ENCODE peak calls at places on chromosomes 1 and 21, in six cellular contexts. P, C, R, O, S and K are unnamed samples.

GRCh38 chr1:117237701-117238413 is 27.1 kb upstream of the VTCN1 start:
- DNase-seq in C (no peak), R (no peak), P (no peak), O (no peak), S (no peak), K (no peak)

GRCh38 chr1:235122348-235122747 is 6.3 kb downstream of the TOMM20 start:
- DNase-seq in P (no peak), C (no peak), R (peak), S (no peak), O (no peak), K (no peak)

GRCh38 chr1:84406209-84406917 is 8.1 kb downstream of the DNASE2B start:
- DNase-seq in R (no peak), C (no peak), S (peak), P (no peak), O (no peak), K (no peak)

GRCh38 chr21:39441502-39442475 is 3.8 kb downstream of the LCA5L start:
- DNase-seq in R (no peak), S (no peak), O (no peak), C (no peak), P (no peak), K (no peak)

GRCh38 chr21:33444499-33444898 is 35.3 kb downstream of the TMEM50B start:
- DNase-seq in R (no peak), C (no peak), S (no peak), P (no peak), O (no peak), K (no peak)

GRCh38 chr1:88983791-88984552 is 8.5 kb downstream of the KYAT3 start:
- DNase-seq in O (no peak), R (no peak), P (no peak), C (no peak), S (no peak), K (no peak)

GRCh38 chr1:5830771-5831599 is 161.2 kb downstream of the NPHP4 start:
- DNase-seq in S (no peak), R (peak), P (no peak), C (no peak), O (no peak), K (no peak)

GRCh38 chr1:66641851-66642473 is 108.0 kb downstream of the SGIP1 start:
- DNase-seq in R (no peak), S (no peak), P (no peak), C (no peak), O (no peak), K (no peak)

GRCh38 chr1:159869173-159869572 is 6.7 kb upstream of the VSIG8 start:
- DNase-seq in C (no peak), O (no peak), P (no peak), R (no peak), S (peak), K (no peak)

GRCh38 chr1:209643295-209644020 is 8.8 kb downstream of the LAMB3 start:
- DNase-seq in S (no peak), P (no peak), C (no peak), R (no peak), O (peak), K (no peak)

GRCh38 chr21:35491920-35492678 is 443.0 kb upstream of the RUNX1 start:
- DNase-seq in O (no peak), S (no peak), P (no peak), R (no peak), C (no peak), K (peak)

GRCh38 chr1:7218210-7218832 is 433.1 kb downstream of the CAMTA1 start:
- DNase-seq in R (peak), P (no peak), C (no peak), S (peak), O (peak), K (peak)

GRCh38 chr1:182687361-182687760 is 3.0 kb upstream of the RGS8 start:
- DNase-seq in R (no peak), O (no peak), P (no peak), S (no peak), C (no peak), K (no peak)

GRCh38 chr1:205301842-205302588 is 19.5 kb downstream of the NUAK2 start:
- DNase-seq in O (no peak), P (no peak), C (no peak), S (no peak), R (no peak), K (no peak)
- TF ChIP-seq CTCF in O (no peak), P (no peak), C (no peak), S (no peak), R (no peak), K (no peak)

DNA sequence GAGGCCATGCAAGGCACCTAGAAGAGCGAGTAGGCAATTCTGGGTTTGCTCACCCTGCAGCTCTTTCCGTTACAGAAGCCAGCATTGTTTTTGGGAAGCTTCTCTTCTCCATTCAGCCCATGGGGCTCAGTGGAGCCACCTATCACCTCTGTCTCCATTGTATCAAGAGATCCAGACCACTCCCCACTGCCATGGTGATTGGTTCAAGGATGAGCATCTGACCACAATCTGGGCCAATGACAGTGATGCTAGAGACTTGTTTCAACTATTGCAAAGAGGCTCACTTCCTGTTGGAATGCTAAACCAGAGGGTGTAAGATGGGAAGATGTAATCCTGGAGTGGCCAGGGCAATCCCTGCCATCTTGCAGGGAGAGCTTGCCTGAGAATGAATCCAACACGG is 6.6 kb downstream of the SPATA21 start:
- DNase-seq in S (no peak), O (no peak), C (no peak), R (no peak), P (no peak), K (no peak)
- TF ChIP-seq POLR2A in S (no peak), O (no peak), C (no peak), R (no peak), P (no peak), K (no peak)

GRCh38 chr1:156860639-156861423 is at the start of gene NTRK1:
- DNase-seq in O (peak), R (peak), S (peak), C (no peak), P (no peak), K (no peak)

GRCh38 chr1:156864796-156865195 is 4.1 kb downstream of the NTRK1 start:
- DNase-seq in P (no peak), R (no peak), O (no peak), S (no peak), C (no peak), K (no peak)

GRCh38 chr1:156860113-156860638 is 489 bp upstream of the NTRK1 start:
- DNase-seq in R (peak), C (no peak), S (peak), P (peak), O (peak), K (no peak)

GRCh38 chr1:156865258-156865657 is 4.6 kb downstream of the NTRK1 start:
- DNase-seq in C (no peak), S (no peak), R (no peak), P (no peak), O (no peak), K (no peak)

DNA sequence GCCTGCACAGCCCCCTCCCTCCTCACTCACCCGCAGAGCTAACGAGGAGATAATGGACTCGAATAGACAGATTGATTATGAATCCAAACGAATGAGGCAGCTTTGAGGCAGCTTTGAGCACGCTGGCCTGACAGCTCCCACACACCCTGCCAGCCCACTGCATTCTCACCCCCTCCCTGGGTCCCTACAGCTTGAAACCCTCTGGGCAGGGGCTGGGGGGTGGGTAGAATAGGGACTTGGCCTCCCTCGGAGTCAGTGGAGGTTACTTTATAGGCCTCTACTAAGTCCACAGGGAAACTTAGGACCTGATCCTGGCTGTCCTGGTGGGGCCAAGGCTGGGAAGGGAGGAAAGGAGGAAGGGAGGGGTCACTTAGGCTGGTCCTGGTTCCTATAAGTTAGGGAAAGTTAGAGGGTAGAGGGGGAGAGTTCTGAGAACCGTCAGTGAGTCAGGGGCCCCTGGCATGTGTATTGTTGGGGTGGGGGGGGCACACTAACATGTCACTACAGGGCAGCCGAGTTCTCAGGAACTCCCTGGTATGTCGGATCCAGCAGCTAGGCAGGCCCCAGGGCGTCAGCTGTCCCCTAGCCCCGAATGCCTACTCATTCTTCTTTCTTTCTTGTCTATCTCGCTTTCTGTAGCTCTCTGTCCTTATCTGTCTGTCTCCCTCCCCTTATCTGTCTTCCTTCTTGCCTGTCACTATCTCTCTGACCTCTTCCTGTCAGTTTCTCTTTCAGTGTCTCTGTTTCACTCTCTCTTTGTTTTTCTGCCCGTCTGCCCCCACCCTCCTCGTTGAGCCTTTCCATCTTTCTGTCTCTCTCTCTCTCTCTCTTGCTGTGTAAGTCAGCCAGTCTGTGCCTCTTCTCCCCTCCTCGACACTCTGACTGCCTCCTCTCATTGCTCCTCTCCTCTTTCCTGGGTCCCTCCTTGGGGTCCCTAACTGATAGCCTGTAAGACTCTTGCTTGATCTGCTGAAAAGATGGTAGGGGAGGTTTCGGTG is 2.2 kb downstream of the NTRK1 start:
- DNase-seq in S (no peak), R (no peak), P (no peak), O (no peak), C (no peak), K (no peak)
- TF ChIP-seq EP300 in S (no peak), R (no peak), P (no peak), O (no peak), C (no peak), K (no peak)

DNA sequence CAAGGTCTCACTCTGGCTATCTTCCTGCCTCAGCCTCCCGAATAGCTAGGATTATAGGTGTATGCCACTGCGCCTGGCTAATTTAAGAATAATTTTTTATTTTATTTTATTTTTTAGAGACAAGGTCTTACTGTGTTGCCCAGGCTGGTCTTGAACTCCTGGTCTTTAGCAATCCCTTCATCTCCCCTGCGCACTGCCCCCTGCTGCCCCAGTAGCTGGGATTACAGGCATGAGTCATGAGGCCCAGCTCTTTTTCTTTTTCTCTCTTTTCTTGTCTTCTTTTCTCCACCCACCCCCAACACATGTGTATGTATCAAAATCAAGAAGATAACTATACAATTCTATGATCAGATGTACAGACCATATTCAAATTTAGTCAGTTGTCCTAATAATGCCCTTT is 87.2 kb downstream of the PEX14 start:
- DNase-seq in S (no peak), P (no peak), R (no peak), O (no peak), C (no peak), K (no peak)
- TF ChIP-seq CTCF in S (no peak), P (no peak), R (peak), O (no peak), C (no peak), K (no peak)

GRCh38 chr1:103560427-103560826 is 11.0 kb upstream of the AMY2B start:
- DNase-seq in C (no peak), R (no peak), P (no peak), O (no peak), S (no peak), K (no peak)

DNA sequence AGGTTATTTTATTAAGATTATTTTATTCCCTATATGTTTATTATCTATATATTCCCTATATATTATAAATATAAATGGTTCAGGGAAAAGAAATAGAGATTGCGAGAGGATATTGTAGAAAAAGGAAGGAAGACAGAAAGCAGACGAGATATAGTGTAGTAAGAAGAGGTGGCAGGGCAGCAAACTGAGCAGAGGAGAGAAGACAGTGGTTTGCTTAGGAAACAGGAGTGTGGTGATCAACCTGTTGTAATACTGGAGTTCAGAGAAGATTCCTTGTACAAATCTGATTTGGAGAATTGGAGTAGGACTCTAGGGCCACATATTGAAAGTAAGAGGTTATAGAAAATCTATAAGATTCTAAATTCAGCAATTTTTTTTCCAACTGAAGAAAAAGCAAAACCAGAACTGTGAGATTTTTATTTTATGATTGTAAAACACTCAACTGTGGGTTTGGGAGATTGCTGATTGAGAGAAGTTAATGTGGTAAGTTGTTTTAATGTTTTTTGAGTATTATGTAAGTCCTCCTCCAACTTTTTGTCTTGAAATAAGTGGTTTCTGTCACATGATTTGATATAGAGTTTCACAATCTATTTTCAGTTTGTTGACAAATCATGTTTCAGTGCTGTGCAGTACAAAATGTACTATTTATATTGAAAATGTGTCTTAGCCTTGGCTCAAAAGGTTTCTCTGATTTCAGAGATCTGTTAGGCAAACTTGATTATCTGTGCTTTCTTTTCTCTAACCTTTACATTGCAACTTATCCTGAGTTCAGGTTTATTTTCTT is 9.6 kb upstream of the AMY2B start:
- DNase-seq in R (no peak), O (no peak), P (no peak), S (no peak), C (no peak), K (no peak)
- TF ChIP-seq POLR2A in R (no peak), O (no peak), P (no peak), S (no peak), C (no peak), K (no peak)

GRCh38 chr1:22349302-22350043 is 102.2 kb upstream of the ZBTB40 start:
- DNase-seq in S (no peak), P (no peak), C (no peak), R (no peak), O (no peak), K (no peak)

GRCh38 chr1:22351757-22352080 is 99.9 kb upstream of the ZBTB40 start:
- DNase-seq in O (no peak), S (no peak), R (no peak), C (no peak), P (no peak), K (no peak)

GRCh38 chr1:22350171-22350961 is 101.3 kb upstream of the ZBTB40 start:
- DNase-seq in P (no peak), S (no peak), C (no peak), O (no peak), R (peak), K (no peak)

GRCh38 chr1:22352896-22353295 is 98.8 kb upstream of the ZBTB40 start:
- DNase-seq in O (no peak), S (no peak), C (no peak), P (no peak), R (no peak), K (no peak)

GRCh38 chr1:22350987-22351756 is 100.5 kb upstream of the ZBTB40 start:
- DNase-seq in S (no peak), R (peak), O (no peak), P (no peak), C (no peak), K (no peak)
- TF ChIP-seq EP300 in S (no peak), R (no peak), O (no peak), P (no peak), C (no peak), K (no peak)

GRCh38 chr1:77978293-77978968 is 441 bp downstream of the FUBP1 start:
- DNase-seq in S (peak), O (peak), P (peak), C (no peak), R (no peak), K (peak)

GRCh38 chr1:77977989-77978292 is 931 bp downstream of the FUBP1 start:
- DNase-seq in S (no peak), O (no peak), P (no peak), C (no peak), R (no peak), K (no peak)

GRCh38 chr1:77976433-77977076 is 2.3 kb downstream of the FUBP1 start:
- DNase-seq in O (no peak), R (no peak), S (no peak), P (no peak), C (no peak), K (no peak)

GRCh38 chr1:77975907-77976306 is 3.0 kb downstream of the FUBP1 start:
- DNase-seq in S (no peak), P (no peak), R (no peak), C (no peak), O (no peak), K (no peak)

GRCh38 chr1:77978969-77979838 is at the start of gene FUBP1:
- DNase-seq in S (peak), R (peak), O (peak), P (peak), C (peak), K (peak)
- TF ChIP-seq CTCF in S (peak), R (peak), O (peak), P (peak), C (peak), K (peak)

GRCh38 chr1:36156329-36157114 is 562 bp downstream of the MAP7D1 start:
- DNase-seq in S (peak), O (peak), C (peak), R (peak), P (peak), K (no peak)
- TF ChIP-seq POLR2A in S (no peak), O (no peak), C (no peak), R (peak), P (no peak), K (no peak)

GRCh38 chr21:17727361-17727760 is 91.8 kb downstream of the C21orf91 start:
- DNase-seq in R (no peak), P (no peak), O (no peak), C (no peak), S (no peak), K (no peak)

GRCh38 chr21:17729455-17729854 is 89.7 kb downstream of the C21orf91 start:
- DNase-seq in P (no peak), S (no peak), R (no peak), C (no peak), O (no peak), K (no peak)

GRCh38 chr21:17726047-17726446 is 93.1 kb downstream of the C21orf91 start:
- DNase-seq in S (no peak), P (no peak), R (no peak), O (no peak), C (no peak), K (no peak)

GRCh38 chr21:17730782-17731181 is 88.4 kb downstream of the C21orf91 start:
- DNase-seq in C (no peak), P (no peak), S (no peak), O (no peak), R (no peak), K (no peak)

DNA sequence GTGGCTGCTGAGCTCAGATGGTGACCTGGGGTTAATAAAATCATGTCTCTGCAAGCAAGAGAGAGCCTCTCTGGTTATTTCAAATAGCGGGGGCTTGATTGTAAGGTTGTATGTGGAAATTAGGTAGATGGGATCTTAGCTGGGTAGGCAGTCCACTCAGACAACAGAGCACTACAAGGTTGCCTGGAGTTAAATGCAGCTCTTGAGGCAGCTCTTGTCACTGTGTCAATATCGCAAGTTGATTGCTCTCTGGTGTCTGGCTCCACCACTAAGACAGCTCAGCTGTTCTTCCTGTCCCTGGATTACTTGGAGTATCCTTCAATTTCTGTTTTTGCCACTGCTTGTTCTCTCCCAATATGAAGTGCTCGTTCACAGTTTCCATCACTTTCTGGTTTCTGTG is 93.8 kb downstream of the C21orf91 start:
- DNase-seq in C (no peak), S (no peak), P (no peak), R (no peak), O (no peak), K (no peak)
- TF ChIP-seq EP300 in C (no peak), S (no peak), P (no peak), R (no peak), O (no peak), K (no peak)